ENCODE peak calls at places on chromosomes 16 and 17, in nine cellular contexts. M is HepG2; G is hepatic stellate cell; S is A549; J is COR-L47; V is bronchial epithelial cell; Y is HTR-8/SVneo; P is activated CD8-positive, alpha-beta T cell treated with anti-CD3 and anti-CD28 coated beads, Interleukin-2, amount 10 ng/mL, durations not matched to agents 7 days and 5 days; T is heart left ventricle. D is an unnamed sample.
A peak's percentile ranks its signal among the peaks of the same experiment; 100 is the strongest.

GRCh38 chr17:20157078-20157360 is 147.9 kb downstream of the SPECC1 start:
- DNase-seq in M (no peak), G (no peak), S (no peak), J (no peak), V (no peak), Y (no peak), P (no peak), T (no peak), D (no peak)

GRCh38 chr17:43324205-43324893 is 74.4 kb upstream of the ARL4D start:
- DNase-seq in M (no peak), G (no peak), S (peak; percentile 58), J (no peak), V (no peak), Y (no peak), P (no peak), T (no peak), D (peak; percentile 48)

GRCh38 chr17:44144966-44145739 is 3.4 kb downstream of the HROB start:
- DNase-seq in M (no peak), G (no peak), S (no peak), J (no peak), V (peak; percentile 28), Y (no peak), P (no peak), T (peak; percentile 42), D (no peak)

GRCh38 chr16:55871411-55872038 is 3.6 kb downstream of the CES5A start:
- DNase-seq in M (peak; percentile 48), G (no peak), S (no peak), J (no peak), V (no peak), Y (no peak), P (no peak), T (no peak), D (no peak)

GRCh38 chr16:72878301-72879269 is 169.3 kb downstream of the ZFHX3 start:
- DNase-seq in M (peak; percentile 95), G (no peak), S (no peak), J (no peak), V (no peak), Y (peak; percentile 55), P (no peak), T (no peak), D (no peak)

GRCh38 chr17:1469231-1469852 is 13.3 kb upstream of the CRK start:
- DNase-seq in M (no peak), G (no peak), S (peak; percentile 93), J (peak; percentile 29), V (no peak), Y (no peak), P (no peak), T (no peak), D (no peak)

GRCh38 chr17:51016099-51016498 is 104.6 kb downstream of the SPAG9 start:
- DNase-seq in M (no peak), G (no peak), S (peak; percentile 13), J (no peak), V (no peak), Y (no peak), P (no peak), T (no peak), D (no peak)

GRCh38 chr16:19223235-19223847 is 55.3 kb downstream of the SYT17 start:
- DNase-seq in M (peak; percentile 58), G (no peak), S (peak; percentile 46), J (no peak), V (peak; percentile 16), Y (no peak), P (peak; percentile 51), T (no peak), D (no peak)

GRCh38 chr16:55297062-55297909 is 26.7 kb upstream of the IRX6 start:
- DNase-seq in M (no peak), G (no peak), S (no peak), J (no peak), V (peak; percentile 98), Y (no peak), P (no peak), T (no peak), D (no peak)

GRCh38 chr17:12118617-12119016 is 97.9 kb downstream of the MAP2K4 start:
- DNase-seq in M (no peak), G (no peak), S (no peak), J (no peak), V (peak; percentile 79), Y (no peak), P (no peak), T (no peak), D (no peak)